ENCODE peak calls at places on chromosomes 5 and 9, in ten cellular contexts. J is stimulated activated CD4-positive, alpha-beta T cell treated with anti-CD3 and anti-CD28 coated beads, Interleukin-1b, Interleukin-23, amount 100 ng/mL, for 4 hours; Z is EH; P is non-pigmented ciliary epithelial cell; A is activated CD4-positive, alpha-beta T cell treated with anti-CD3 and anti-CD28 coated beads, Interleukin-2, amount 10 ng/mL, durations not matched to agents 7 days and 5 days; U is ovary; H is tibial nerve; K is nucleus accumbens; T is CD8-positive, alpha-beta T cell; W is IMR-90. I is an unnamed sample.

GRCh38 chr5:44885903-44886302 is 77.2 kb downstream of the MRPS30 start:
- DNase-seq in J (no peak), Z (no peak), P (peak), A (no peak), U (no peak), H (no peak), K (no peak), T (no peak), W (no peak), I (no peak)

GRCh38 chr5:173868096-173868879 is 19.9 kb upstream of the CPEB4 start:
- DNase-seq in J (no peak), Z (peak), P (no peak), A (no peak), U (no peak), H (no peak), K (no peak), T (no peak), W (peak), I (no peak)

GRCh38 chr5:68460147-68460760 is 244.7 kb downstream of the PIK3R1 start:
- DNase-seq in J (no peak), Z (peak), P (no peak), A (peak), U (peak), H (peak), K (no peak), T (peak), W (peak), I (no peak)

GRCh38 chr5:125659316-125660071 is 763.7 kb upstream of the GRAMD2B start:
- DNase-seq in J (no peak), Z (no peak), P (no peak), A (no peak), U (no peak), H (peak), K (no peak), T (no peak), W (peak), I (no peak)

GRCh38 chr9:33835625-33836260 is 18.8 kb downstream of the UBE2R2 start:
- DNase-seq in J (no peak), Z (no peak), P (no peak), A (no peak), U (no peak), H (no peak), K (no peak), T (no peak), W (no peak), I (no peak)

GRCh38 chr5:14326035-14326909 is 183.1 kb downstream of the TRIO start:
- DNase-seq in J (no peak), Z (no peak), P (no peak), A (no peak), U (no peak), H (no peak), K (no peak), T (no peak), W (no peak), I (no peak)

GRCh38 chr9:111483862-111484563 is at the start of gene ECPAS:
- DNase-seq in J (peak), Z (peak), P (no peak), A (peak), U (peak), H (peak), K (peak), T (peak), W (peak), I (peak)

GRCh38 chr5:14685757-14686156 is 21.2 kb downstream of the OTULIN start:
- DNase-seq in J (no peak), Z (peak), P (no peak), A (peak), U (no peak), H (peak), K (peak), T (no peak), W (peak), I (no peak)

GRCh38 chr5:178242416-178242815 is 9.8 kb upstream of the PHYKPL start:
- DNase-seq in J (no peak), Z (no peak), P (no peak), A (no peak), U (no peak), H (no peak), K (no peak), T (no peak), W (no peak), I (no peak)

GRCh38 chr5:174205939-174206338 is 160.4 kb downstream of the NSG2 start:
- DNase-seq in J (no peak), Z (no peak), P (no peak), A (no peak), U (no peak), H (no peak), K (no peak), T (no peak), W (no peak), I (no peak)

GRCh38 chr5:160061770-160062169 is 52.8 kb downstream of the TTC1 start:
- DNase-seq in J (no peak), Z (no peak), P (no peak), A (no peak), U (no peak), H (no peak), K (no peak), T (no peak), W (no peak), I (no peak)

GRCh38 chr5:66342316-66342715 is 198.2 kb downstream of the SREK1 start:
- DNase-seq in J (no peak), Z (no peak), P (no peak), A (no peak), U (no peak), H (no peak), K (no peak), T (no peak), W (no peak), I (no peak)

GRCh38 chr5:91151947-91152346 is 231.2 kb downstream of the ARRDC3 start:
- DNase-seq in J (no peak), Z (peak), P (peak), A (no peak), U (peak), H (peak), K (no peak), T (no peak), W (peak), I (peak)

GRCh38 chr9:82934949-82935348 is 128.0 kb downstream of the RASEF start:
- DNase-seq in J (no peak), Z (peak), P (peak), A (no peak), U (no peak), H (no peak), K (no peak), T (no peak), W (peak), I (no peak)

GRCh38 chr9:5557606-5558587 is 47.6 kb downstream of the PDCD1LG2 start:
- DNase-seq in J (no peak), Z (no peak), P (no peak), A (peak), U (no peak), H (peak), K (no peak), T (peak), W (no peak), I (no peak)

GRCh38 chr9:69036319-69036718 is 767 bp downstream of the FXN start:
- DNase-seq in J (peak), Z (no peak), P (no peak), A (peak), U (no peak), H (no peak), K (no peak), T (no peak), W (peak), I (no peak)

GRCh38 chr9:37641331-37641730 is 9.4 kb upstream of the FRMPD1 start:
- DNase-seq in J (no peak), Z (no peak), P (no peak), A (no peak), U (no peak), H (no peak), K (no peak), T (no peak), W (no peak), I (no peak)

GRCh38 chr9:93713716-93714115 is 137.3 kb downstream of the PHF2 start:
- DNase-seq in J (no peak), Z (peak), P (no peak), A (no peak), U (no peak), H (no peak), K (no peak), T (no peak), W (no peak), I (no peak)

I was measured in sigmoid colon.